ENCODE peak calls at places on chromosomes 4 and X, in five cellular contexts. E is right lobe of liver; I is H1; A is NT2/D1; K is CD4-positive, alpha-beta memory T cell. D is an unnamed sample.

GRCh38 chrX:149825424-149825823 is 43.7 kb downstream of the MAGEA9 start:
- DNase-seq in K (no peak), A (no peak), E (peak; percentile 31), I (no peak), D (no peak)

GRCh38 chr4:161486454-161486853 is 677.3 kb downstream of the FSTL5 start:
- DNase-seq in E (no peak), A (no peak), I (no peak), K (no peak), D (no peak)

GRCh38 chr4:8652181-8653078 is 59.9 kb downstream of the CPZ start:
- DNase-seq in K (no peak), A (no peak), I (no peak), E (no peak), D (no peak)

GRCh38 chrX:48493890-48494364 is 14.9 kb upstream of the PORCN start:
- DNase-seq in I (no peak), A (no peak), K (no peak), E (no peak), D (no peak)

GRCh38 chr4:66016240-66016639 is 346.0 kb upstream of the EPHA5 start:
- DNase-seq in A (no peak), K (no peak), E (no peak), I (no peak), D (no peak)

GRCh38 chr4:86512631-86513030 is 81.5 kb upstream of the PTPN13 start:
- DNase-seq in I (no peak), A (no peak), K (no peak), E (no peak), D (no peak)

GRCh38 chr4:6235901-6236625 is 33.6 kb upstream of the WFS1 start:
- DNase-seq in K (no peak), E (no peak), A (no peak), I (no peak), D (no peak)

GRCh38 chr4:146900295-146900694 is 45.4 kb downstream of the TTC29 start:
- DNase-seq in I (no peak), E (no peak), A (no peak), K (no peak), D (no peak)

GRCh38 chr4:87498446-87498900 is 30.7 kb downstream of the SPARCL1 start:
- DNase-seq in I (no peak), K (no peak), A (no peak), E (no peak), D (no peak)

GRCh38 chr4:1972414-1972813 is 36.4 kb downstream of the NELFA start:
- DNase-seq in E (no peak), A (no peak), I (no peak), K (no peak), D (no peak)

GRCh38 chrX:107396235-107396634 is 53.2 kb upstream of the FRMPD3 start:
- DNase-seq in A (no peak), K (no peak), I (no peak), E (no peak), D (no peak)

GRCh38 chrX:116111497-116111896 is 59.0 kb upstream of the AGTR2 start:
- DNase-seq in K (no peak), A (no peak), I (no peak), E (no peak), D (no peak)

GRCh38 chr4:10584042-10584441 is 100.5 kb downstream of the CLNK start:
- DNase-seq in A (no peak), E (peak; percentile 22), K (no peak), I (no peak), D (no peak)

GRCh38 chrX:106263817-106264216 is 95.7 kb downstream of the PWWP3B start:
- DNase-seq in K (no peak), E (no peak), A (no peak), I (no peak), D (no peak)

GRCh38 chrX:24292358-24292757 is 21.5 kb downstream of the SUPT20HL2 start:
- DNase-seq in I (no peak), E (no peak), A (no peak), K (no peak), D (no peak)
- H3K4me3 ChIP-seq in I (no peak overlapping the region), E (no peak overlapping the region), A (no peak overlapping the region), K (no peak overlapping the region), D (no peak overlapping the region)

GRCh38 chr4:153758136-153758535 is 1.7 kb downstream of the RNF175 start:
- DNase-seq in I (no peak), A (peak; percentile 47), K (no peak), E (no peak), D (no peak)
- H3K4me3 ChIP-seq in I (no peak overlapping the region), A (no peak overlapping the region), K (no peak overlapping the region), E (no peak overlapping the region), D (no peak overlapping the region)

DNA sequence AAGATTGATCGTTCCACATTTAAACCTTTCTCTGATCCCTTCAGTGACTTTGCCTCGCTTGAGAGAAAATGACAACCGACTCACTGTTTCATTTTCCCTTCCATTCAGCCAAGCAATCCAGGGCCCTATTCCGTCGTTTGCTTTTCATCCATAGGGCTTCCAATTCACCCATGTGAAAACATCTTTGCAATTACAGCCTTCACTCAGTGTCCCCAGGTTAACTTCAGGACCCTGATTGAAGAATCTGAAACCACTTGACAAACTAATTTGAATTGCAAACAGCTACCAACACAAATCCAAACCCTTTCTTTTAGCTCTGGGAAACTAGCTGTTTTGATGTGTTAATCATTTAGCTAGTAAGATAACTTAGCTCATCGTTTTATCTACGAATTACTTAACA is 120.2 kb upstream of the FAM9C start:
- DNase-seq in I (no peak), K (no peak), E (no peak), A (peak; percentile 51), D (no peak)
- H3K4me3 ChIP-seq in I (no peak overlapping the region), K (no peak overlapping the region), E (peak overlapping the region; percentile 43), A (peak overlapping the region; percentile 29), D (no peak overlapping the region)

GRCh38 chrX:40543661-40544328 is 37.0 kb upstream of the ATP6AP2 start:
- DNase-seq in K (peak; percentile 19), E (no peak), I (no peak), A (peak; percentile 59), D (no peak)

GRCh38 chrX:40546870-40547269 is 33.9 kb upstream of the ATP6AP2 start:
- DNase-seq in I (no peak), K (no peak), E (no peak), A (no peak), D (no peak)

GRCh38 chrX:40542208-40542607 is 38.6 kb upstream of the ATP6AP2 start:
- DNase-seq in A (no peak), K (no peak), I (no peak), E (no peak), D (no peak)

GRCh38 chrX:40542972-40543371 is 37.8 kb upstream of the ATP6AP2 start:
- DNase-seq in E (no peak), I (no peak), K (no peak), A (no peak), D (no peak)

DNA sequence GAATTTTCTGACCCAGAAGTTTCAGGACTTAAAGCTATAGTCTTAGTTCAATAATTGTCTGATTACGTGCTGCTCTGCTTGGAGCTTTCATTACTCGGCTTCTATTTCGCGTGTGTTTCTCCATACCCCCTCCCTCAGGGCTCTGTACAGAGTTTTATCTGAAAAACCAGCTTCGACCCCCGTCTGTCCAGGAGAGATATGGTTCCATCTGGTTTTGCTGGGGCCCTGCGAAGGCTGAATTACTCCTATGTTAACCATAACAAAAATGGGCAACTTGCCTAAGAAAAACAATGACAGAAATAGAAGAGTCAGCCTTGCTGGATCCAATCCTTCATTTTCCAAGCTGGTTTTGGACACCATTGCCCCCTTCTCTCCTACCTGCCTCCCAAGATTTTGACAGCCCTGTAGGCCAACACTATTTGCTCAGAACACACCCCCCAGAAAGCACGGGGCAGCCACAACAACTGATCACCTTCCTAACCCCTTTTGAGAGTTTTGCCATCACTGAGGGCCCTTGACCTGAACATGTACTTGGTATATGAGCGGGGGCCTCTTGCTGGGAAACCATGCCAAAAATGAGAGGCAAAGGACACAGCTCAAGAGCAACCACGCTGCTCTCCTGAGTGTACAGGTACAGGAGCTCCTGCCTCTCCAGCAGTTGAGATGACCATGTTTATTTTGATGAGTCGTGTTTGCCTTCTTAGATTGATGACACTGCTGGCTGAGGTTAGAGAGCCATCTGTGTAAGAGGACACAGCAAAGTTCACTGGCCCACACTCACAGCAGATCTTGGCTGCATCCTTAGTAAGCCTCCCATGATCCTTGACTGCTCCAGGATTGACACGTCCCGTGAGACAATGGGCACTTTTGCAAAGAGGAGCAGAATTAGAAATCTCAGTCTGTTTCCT is 36.2 kb upstream of the ATP6AP2 start:
- DNase-seq in K (no peak), I (no peak), E (no peak), A (no peak), D (no peak)
- H3K4me3 ChIP-seq in K (no peak overlapping the region), I (no peak overlapping the region), E (no peak overlapping the region), A (no peak overlapping the region), D (no peak overlapping the region)

GRCh38 chrX:54496936-54497335 is 902 bp upstream of the FGD1 start:
- DNase-seq in I (no peak), A (no peak), E (no peak), K (no peak), D (no peak)

GRCh38 chrX:54496517-54496852 is 451 bp upstream of the FGD1 start:
- DNase-seq in I (no peak), K (no peak), A (no peak), E (no peak), D (no peak)

GRCh38 chrX:54494166-54494969 is 1.7 kb downstream of the FGD1 start:
- DNase-seq in A (no peak), E (no peak), I (no peak), K (no peak), D (no peak)

GRCh38 chrX:54494970-54495813 is 842 bp downstream of the FGD1 start:
- DNase-seq in E (no peak), A (no peak), I (no peak), K (no peak), D (no peak)

DNA sequence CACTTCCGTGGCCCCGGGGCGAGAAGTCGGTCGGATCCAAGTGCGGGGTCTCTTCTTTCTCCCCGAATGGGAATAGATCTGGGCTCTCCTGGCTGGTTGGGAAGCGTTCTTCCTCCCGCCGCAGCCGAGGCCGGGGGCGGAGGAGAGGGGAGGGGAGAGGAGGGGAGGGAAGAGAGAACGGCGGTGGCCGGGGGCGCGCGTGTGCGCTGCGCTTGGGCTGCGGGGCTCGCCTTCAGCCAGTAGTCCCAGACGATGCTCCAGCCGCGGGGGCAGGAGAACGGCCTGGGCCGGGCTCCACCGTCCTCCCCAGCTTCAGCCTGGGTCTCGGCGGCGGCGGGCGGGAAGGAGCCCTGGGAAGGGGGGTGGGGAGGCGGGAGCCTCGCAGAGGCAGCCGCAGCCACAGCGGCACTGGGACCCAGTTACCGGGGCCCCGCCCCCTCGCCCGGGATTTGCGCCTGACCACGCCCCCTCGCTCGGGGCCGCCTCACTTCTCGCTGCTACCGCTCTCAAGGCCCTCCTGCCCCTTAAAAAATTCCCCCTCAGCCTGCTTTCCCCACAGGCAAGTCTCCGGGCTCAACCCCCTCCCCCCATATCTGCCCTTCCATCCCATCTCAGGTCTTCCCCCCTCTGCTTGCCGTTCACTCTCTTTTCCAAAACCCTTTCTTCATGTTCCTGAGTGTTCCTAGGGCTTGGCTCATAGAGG is at the start of gene FGD1:
- DNase-seq in A (peak; percentile 58), K (peak; percentile 12), I (no peak), E (peak; percentile 66), D (peak; percentile 91)
- H3K4me3 ChIP-seq in A (peak within 1 kb of the TSS; percentile 83), K (no peak within 1 kb of the TSS), I (peak within 1 kb of the TSS; percentile 65), E (peak within 1 kb of the TSS; percentile 54), D (peak within 1 kb of the TSS; percentile 68)